ENCODE peak calls at places on chromosomes 2 and 18, in nine cellular contexts. One of them, this sample, is unnamed. For H3K27me3, the result is how much of the 10 kb centered on the place peaks cover.

GRCh38 chr2:65932571-65932970 is 500.2 kb upstream of the SPRED2 start:
- DNase-seq in endodermal cell: no peak
- DNase-seq in left ventricle myocardium inferior: no peak
- DNase-seq in small intestine: no peak
- DNase-seq in CD8-positive, alpha-beta memory T cell: no peak
- DNase-seq in lower lobe of right lung: no peak
- DNase-seq in H9: no peak
- DNase-seq in CD4-positive, alpha-beta T cell: no peak
- DNase-seq in ovary: no peak
- DNase-seq in this sample: no peak

GRCh38 chr2:224901121-224901676 is 141.1 kb downstream of the DOCK10 start:
- DNase-seq in CD8-positive, alpha-beta memory T cell: no peak
- DNase-seq in small intestine: no peak
- DNase-seq in H9: no peak
- DNase-seq in ovary: no peak
- DNase-seq in endodermal cell: no peak
- DNase-seq in lower lobe of right lung: no peak
- DNase-seq in CD4-positive, alpha-beta T cell: no peak
- DNase-seq in left ventricle myocardium inferior: no peak
- DNase-seq in this sample: no peak

GRCh38 chr2:204110250-204111183 is 174.0 kb downstream of the ICOS start:
- DNase-seq in ovary: no peak
- DNase-seq in CD4-positive, alpha-beta T cell: peak
- DNase-seq in endodermal cell: no peak
- DNase-seq in left ventricle myocardium inferior: no peak
- DNase-seq in CD8-positive, alpha-beta memory T cell: peak
- DNase-seq in lower lobe of right lung: no peak
- DNase-seq in H9: no peak
- DNase-seq in small intestine: peak
- DNase-seq in this sample: no peak

GRCh38 chr2:19807866-19808265 is 93.9 kb downstream of the TTC32 start:
- DNase-seq in H9: peak
- DNase-seq in lower lobe of right lung: no peak
- DNase-seq in left ventricle myocardium inferior: no peak
- DNase-seq in small intestine: no peak
- DNase-seq in endodermal cell: no peak
- DNase-seq in CD4-positive, alpha-beta T cell: no peak
- DNase-seq in CD8-positive, alpha-beta memory T cell: no peak
- DNase-seq in ovary: no peak
- DNase-seq in this sample: no peak

GRCh38 chr2:31770718-31771117 is 190.0 kb upstream of the SRD5A2 start:
- DNase-seq in CD8-positive, alpha-beta memory T cell: no peak
- DNase-seq in endodermal cell: no peak
- DNase-seq in left ventricle myocardium inferior: no peak
- DNase-seq in small intestine: no peak
- DNase-seq in H9: no peak
- DNase-seq in ovary: no peak
- DNase-seq in CD4-positive, alpha-beta T cell: no peak
- DNase-seq in lower lobe of right lung: no peak
- DNase-seq in this sample: no peak

GRCh38 chr2:60560734-60561649 is 7.5 kb upstream of the BCL11A start:
- DNase-seq in small intestine: no peak
- DNase-seq in CD4-positive, alpha-beta T cell: no peak
- DNase-seq in ovary: no peak
- DNase-seq in H9: no peak
- DNase-seq in CD8-positive, alpha-beta memory T cell: peak
- DNase-seq in endodermal cell: no peak
- DNase-seq in left ventricle myocardium inferior: no peak
- DNase-seq in lower lobe of right lung: no peak
- DNase-seq in this sample: no peak

GRCh38 chr2:109614715-109615636 is 812 bp downstream of the SOWAHC start:
- DNase-seq in endodermal cell: peak
- DNase-seq in CD4-positive, alpha-beta T cell: no peak
- DNase-seq in CD8-positive, alpha-beta memory T cell: no peak
- DNase-seq in left ventricle myocardium inferior: peak
- DNase-seq in H9: peak
- DNase-seq in small intestine: peak
- DNase-seq in ovary: peak
- DNase-seq in lower lobe of right lung: peak
- DNase-seq in this sample: no peak

GRCh38 chr2:142742301-142743214 is 134.9 kb upstream of the KYNU start:
- DNase-seq in endodermal cell: no peak
- DNase-seq in lower lobe of right lung: no peak
- DNase-seq in ovary: no peak
- DNase-seq in CD8-positive, alpha-beta memory T cell: no peak
- DNase-seq in left ventricle myocardium inferior: no peak
- DNase-seq in small intestine: no peak
- DNase-seq in CD4-positive, alpha-beta T cell: no peak
- DNase-seq in H9: no peak
- DNase-seq in this sample: no peak

GRCh38 chr2:20149703-20150030 is 75.3 kb downstream of the SDC1 start:
- DNase-seq in CD4-positive, alpha-beta T cell: no peak
- DNase-seq in ovary: no peak
- DNase-seq in small intestine: no peak
- DNase-seq in endodermal cell: peak
- DNase-seq in H9: peak
- DNase-seq in lower lobe of right lung: no peak
- DNase-seq in CD8-positive, alpha-beta memory T cell: no peak
- DNase-seq in left ventricle myocardium inferior: no peak
- DNase-seq in this sample: no peak

GRCh38 chr2:168015274-168015953 is 232.0 kb downstream of the STK39 start:
- DNase-seq in CD8-positive, alpha-beta memory T cell: no peak
- DNase-seq in H9: no peak
- DNase-seq in ovary: no peak
- DNase-seq in endodermal cell: no peak
- DNase-seq in small intestine: no peak
- DNase-seq in left ventricle myocardium inferior: no peak
- DNase-seq in lower lobe of right lung: no peak
- DNase-seq in CD4-positive, alpha-beta T cell: no peak
- DNase-seq in this sample: no peak

GRCh38 chr2:174663572-174663971 is 66.0 kb upstream of the WIPF1 start:
- DNase-seq in CD8-positive, alpha-beta memory T cell: no peak
- DNase-seq in left ventricle myocardium inferior: no peak
- DNase-seq in endodermal cell: no peak
- DNase-seq in lower lobe of right lung: no peak
- DNase-seq in H9: no peak
- DNase-seq in small intestine: no peak
- DNase-seq in CD4-positive, alpha-beta T cell: no peak
- DNase-seq in ovary: no peak
- DNase-seq in this sample: no peak

GRCh38 chr2:100018794-100019193 is 123.6 kb downstream of the AFF3 start:
- DNase-seq in endodermal cell: no peak
- DNase-seq in CD4-positive, alpha-beta T cell: no peak
- DNase-seq in ovary: no peak
- DNase-seq in small intestine: peak
- DNase-seq in left ventricle myocardium inferior: no peak
- DNase-seq in lower lobe of right lung: no peak
- DNase-seq in H9: no peak
- DNase-seq in CD8-positive, alpha-beta memory T cell: no peak
- DNase-seq in this sample: no peak

GRCh38 chr2:189014426-189015138 is 40.4 kb downstream of the COL3A1 start:
- DNase-seq in lower lobe of right lung: no peak
- DNase-seq in small intestine: no peak
- DNase-seq in endodermal cell: no peak
- DNase-seq in H9: no peak
- DNase-seq in left ventricle myocardium inferior: no peak
- DNase-seq in ovary: no peak
- DNase-seq in CD8-positive, alpha-beta memory T cell: no peak
- DNase-seq in CD4-positive, alpha-beta T cell: no peak
- DNase-seq in this sample: no peak

GRCh38 chr2:241157841-241158545 is 7.7 kb downstream of the PPP1R7 start:
- DNase-seq in lower lobe of right lung: no peak
- DNase-seq in ovary: no peak
- DNase-seq in small intestine: no peak
- DNase-seq in CD8-positive, alpha-beta memory T cell: no peak
- DNase-seq in endodermal cell: no peak
- DNase-seq in CD4-positive, alpha-beta T cell: no peak
- DNase-seq in H9: no peak
- DNase-seq in left ventricle myocardium inferior: no peak
- DNase-seq in this sample: no peak

GRCh38 chr2:127546797-127547196 is 11.3 kb downstream of the MYO7B start:
- DNase-seq in H9: no peak
- DNase-seq in endodermal cell: no peak
- DNase-seq in CD8-positive, alpha-beta memory T cell: no peak
- DNase-seq in left ventricle myocardium inferior: no peak
- DNase-seq in lower lobe of right lung: no peak
- DNase-seq in small intestine: no peak
- DNase-seq in ovary: no peak
- DNase-seq in CD4-positive, alpha-beta T cell: no peak
- DNase-seq in this sample: no peak

GRCh38 chr2:136045344-136045743 is 59.9 kb upstream of the DARS1 start:
- DNase-seq in left ventricle myocardium inferior: no peak
- DNase-seq in CD4-positive, alpha-beta T cell: no peak
- DNase-seq in endodermal cell: no peak
- DNase-seq in H9: no peak
- DNase-seq in ovary: no peak
- DNase-seq in small intestine: no peak
- DNase-seq in lower lobe of right lung: no peak
- DNase-seq in CD8-positive, alpha-beta memory T cell: no peak
- DNase-seq in this sample: no peak

GRCh38 chr2:27251786-27252185 is 11.1 kb downstream of the SLC30A3 start:
- DNase-seq in CD8-positive, alpha-beta memory T cell: no peak
- DNase-seq in H9: no peak
- DNase-seq in ovary: no peak
- DNase-seq in small intestine: no peak
- DNase-seq in lower lobe of right lung: no peak
- DNase-seq in endodermal cell: no peak
- DNase-seq in left ventricle myocardium inferior: no peak
- DNase-seq in CD4-positive, alpha-beta T cell: no peak
- DNase-seq in this sample: no peak
- H3K27ac ChIP-seq in CD8-positive, alpha-beta memory T cell: no peak
- H3K27ac ChIP-seq in H9: no peak
- H3K27ac ChIP-seq in ovary: no peak
- H3K27ac ChIP-seq in small intestine: no peak
- H3K27ac ChIP-seq in lower lobe of right lung: no peak
- H3K27ac ChIP-seq in endodermal cell: no peak
- H3K27ac ChIP-seq in left ventricle myocardium inferior: no peak
- H3K27ac ChIP-seq in CD4-positive, alpha-beta T cell: no peak
- H3K27ac ChIP-seq in this sample: no peak

GRCh38 chr2:232951181-232951580 is 61.9 kb downstream of the NGEF start:
- DNase-seq in H9: no peak
- DNase-seq in CD4-positive, alpha-beta T cell: no peak
- DNase-seq in endodermal cell: no peak
- DNase-seq in small intestine: no peak
- DNase-seq in lower lobe of right lung: no peak
- DNase-seq in left ventricle myocardium inferior: no peak
- DNase-seq in ovary: no peak
- DNase-seq in CD8-positive, alpha-beta memory T cell: no peak
- DNase-seq in this sample: no peak
- H3K27me3 ChIP-seq in H9: under half
- H3K27me3 ChIP-seq in CD4-positive, alpha-beta T cell: under half
- H3K27me3 ChIP-seq in endodermal cell: under half
- H3K27me3 ChIP-seq in small intestine: under half
- H3K27me3 ChIP-seq in lower lobe of right lung: under half
- H3K27me3 ChIP-seq in left ventricle myocardium inferior: half or more
- H3K27me3 ChIP-seq in ovary: under half
- H3K27me3 ChIP-seq in CD8-positive, alpha-beta memory T cell: under half
- H3K27me3 ChIP-seq in this sample: under half

DNA sequence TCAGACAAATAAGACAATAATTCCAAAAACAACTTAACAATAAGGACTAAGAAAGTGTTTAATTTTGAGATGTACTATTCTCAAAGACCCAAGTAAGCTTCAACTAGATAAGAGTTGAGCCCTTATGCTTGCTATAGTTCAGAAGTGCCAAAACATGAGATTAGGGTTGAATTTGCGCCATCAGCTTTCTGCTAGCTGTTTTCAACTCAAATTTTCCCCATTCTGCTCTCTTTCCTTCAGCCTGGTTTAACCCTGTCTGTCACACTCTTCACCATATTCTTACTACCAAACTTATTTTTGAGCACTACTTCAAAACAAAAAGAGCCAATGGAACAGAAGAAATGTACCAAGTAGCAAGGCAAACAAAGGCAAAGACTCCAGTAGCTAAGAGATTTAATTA is 4.1 kb downstream of the NFE2L2 start:
- DNase-seq in CD4-positive, alpha-beta T cell: no peak
- DNase-seq in endodermal cell: no peak
- DNase-seq in H9: no peak
- DNase-seq in lower lobe of right lung: no peak
- DNase-seq in left ventricle myocardium inferior: no peak
- DNase-seq in small intestine: no peak
- DNase-seq in CD8-positive, alpha-beta memory T cell: no peak
- DNase-seq in ovary: no peak
- DNase-seq in this sample: no peak
- H3K27ac ChIP-seq in CD4-positive, alpha-beta T cell: no peak
- H3K27ac ChIP-seq in endodermal cell: no peak
- H3K27ac ChIP-seq in H9: no peak
- H3K27ac ChIP-seq in lower lobe of right lung: no peak
- H3K27ac ChIP-seq in left ventricle myocardium inferior: peak
- H3K27ac ChIP-seq in small intestine: no peak
- H3K27ac ChIP-seq in CD8-positive, alpha-beta memory T cell: no peak
- H3K27ac ChIP-seq in ovary: no peak
- H3K27ac ChIP-seq in this sample: no peak

GRCh38 chr18:48181132-48181823 is 227.9 kb downstream of the ZBTB7C start:
- DNase-seq in small intestine: peak
- DNase-seq in lower lobe of right lung: no peak
- DNase-seq in CD4-positive, alpha-beta T cell: no peak
- DNase-seq in ovary: no peak
- DNase-seq in left ventricle myocardium inferior: no peak
- DNase-seq in CD8-positive, alpha-beta memory T cell: no peak
- DNase-seq in endodermal cell: no peak
- DNase-seq in H9: no peak
- DNase-seq in this sample: no peak
- H3K27me3 ChIP-seq in small intestine: under half
- H3K27me3 ChIP-seq in lower lobe of right lung: under half
- H3K27me3 ChIP-seq in CD4-positive, alpha-beta T cell: under half
- H3K27me3 ChIP-seq in ovary: under half
- H3K27me3 ChIP-seq in left ventricle myocardium inferior: under half
- H3K27me3 ChIP-seq in CD8-positive, alpha-beta memory T cell: under half
- H3K27me3 ChIP-seq in endodermal cell: under half
- H3K27me3 ChIP-seq in H9: under half
- H3K27me3 ChIP-seq in this sample: under half

GRCh38 chr2:216934151-216934550 is 74.3 kb upstream of the TNP1 start:
- DNase-seq in CD4-positive, alpha-beta T cell: no peak
- DNase-seq in small intestine: no peak
- DNase-seq in ovary: peak
- DNase-seq in left ventricle myocardium inferior: peak
- DNase-seq in lower lobe of right lung: no peak
- DNase-seq in CD8-positive, alpha-beta memory T cell: no peak
- DNase-seq in endodermal cell: no peak
- DNase-seq in H9: no peak
- DNase-seq in this sample: no peak

GRCh38 chr2:216934623-216935022 is 74.8 kb upstream of the TNP1 start:
- DNase-seq in lower lobe of right lung: no peak
- DNase-seq in endodermal cell: no peak
- DNase-seq in H9: no peak
- DNase-seq in small intestine: no peak
- DNase-seq in left ventricle myocardium inferior: no peak
- DNase-seq in CD4-positive, alpha-beta T cell: no peak
- DNase-seq in ovary: no peak
- DNase-seq in CD8-positive, alpha-beta memory T cell: no peak
- DNase-seq in this sample: no peak

GRCh38 chr2:216932113-216932512 is 72.2 kb upstream of the TNP1 start:
- DNase-seq in small intestine: no peak
- DNase-seq in lower lobe of right lung: no peak
- DNase-seq in endodermal cell: no peak
- DNase-seq in ovary: no peak
- DNase-seq in CD4-positive, alpha-beta T cell: no peak
- DNase-seq in CD8-positive, alpha-beta memory T cell: no peak
- DNase-seq in H9: peak
- DNase-seq in left ventricle myocardium inferior: no peak
- DNase-seq in this sample: peak

GRCh38 chr2:216932806-216933579 is 73.1 kb upstream of the TNP1 start:
- DNase-seq in small intestine: no peak
- DNase-seq in ovary: no peak
- DNase-seq in H9: no peak
- DNase-seq in CD4-positive, alpha-beta T cell: no peak
- DNase-seq in CD8-positive, alpha-beta memory T cell: no peak
- DNase-seq in left ventricle myocardium inferior: no peak
- DNase-seq in endodermal cell: no peak
- DNase-seq in lower lobe of right lung: no peak
- DNase-seq in this sample: no peak

GRCh38 chr2:216936954-216937357 is 77.1 kb upstream of the TNP1 start:
- DNase-seq in ovary: no peak
- DNase-seq in endodermal cell: no peak
- DNase-seq in left ventricle myocardium inferior: peak
- DNase-seq in lower lobe of right lung: no peak
- DNase-seq in CD8-positive, alpha-beta memory T cell: no peak
- DNase-seq in CD4-positive, alpha-beta T cell: no peak
- DNase-seq in H9: no peak
- DNase-seq in small intestine: no peak
- DNase-seq in this sample: no peak
- H3K27ac ChIP-seq in ovary: no peak
- H3K27ac ChIP-seq in endodermal cell: no peak
- H3K27ac ChIP-seq in left ventricle myocardium inferior: peak
- H3K27ac ChIP-seq in lower lobe of right lung: no peak
- H3K27ac ChIP-seq in CD8-positive, alpha-beta memory T cell: no peak
- H3K27ac ChIP-seq in CD4-positive, alpha-beta T cell: no peak
- H3K27ac ChIP-seq in H9: no peak
- H3K27ac ChIP-seq in small intestine: no peak
- H3K27ac ChIP-seq in this sample: no peak

This sample was measured in iPS DF 6.9.